ENCODE peak calls at places on chromosomes 2 and 18, in seven cellular contexts. N is lower lobe of right lung, M is PC-9, G is heart right ventricle, S is K562, C is IMR-90, Y is mammary epithelial cell. Q is an unnamed sample. For H3K9me3 and H3K4me1, the result is how much of the 10 kb centered on the place peaks cover.

GRCh38 chr2:70822843-70823629 is 2.6 kb upstream of the CLEC4F start:
- DNase-seq in S (no peak), Y (no peak), N (no peak), C (no peak), G (no peak), M (no peak), Q (no peak)

GRCh38 chr2:85797263-85797660 is 43.5 kb downstream of the ATOH8 start:
- DNase-seq in C (no peak), M (no peak), N (no peak), S (no peak), Y (no peak), G (no peak), Q (no peak)

GRCh38 chr2:46273225-46273863 is 23.9 kb upstream of the EPAS1 start:
- DNase-seq in G (peak), M (no peak), C (no peak), N (no peak), S (no peak), Y (no peak), Q (no peak)

GRCh38 chr18:79947881-79948610 is 3.4 kb downstream of the SLC66A2 start:
- DNase-seq in Y (no peak), G (no peak), M (no peak), N (peak), S (no peak), C (no peak), Q (no peak)

GRCh38 chr2:179020156-179020750 is 29.7 kb downstream of the CCDC141 start:
- DNase-seq in M (no peak), S (no peak), C (no peak), Y (peak), G (no peak), N (no peak), Q (peak)

GRCh38 chr2:205025580-205026240 is 480.4 kb downstream of the PARD3B start:
- DNase-seq in S (no peak), Y (peak), N (no peak), C (peak), G (no peak), M (no peak), Q (no peak)

GRCh38 chr2:216536725-216537124 is 38.1 kb downstream of the RPL37A start:
- DNase-seq in S (no peak), M (no peak), G (peak), Y (no peak), C (peak), N (no peak), Q (no peak)

GRCh38 chr18:9918016-9918680 is 4.3 kb downstream of the VAPA start:
- DNase-seq in N (no peak), S (no peak), M (peak), G (no peak), C (peak), Y (peak), Q (no peak)

GRCh38 chr2:43219383-43220228 is 6.8 kb downstream of the ZFP36L2 start:
- DNase-seq in M (peak), S (peak), Y (peak), G (peak), C (peak), N (peak), Q (peak)

GRCh38 chr2:45885111-45885685 is 233.7 kb downstream of the PRKCE start:
- DNase-seq in C (no peak), M (no peak), N (no peak), Y (no peak), G (no peak), S (no peak), Q (no peak)

GRCh38 chr18:61569176-61569892 is 236.1 kb downstream of the CDH20 start:
- DNase-seq in Y (peak), N (no peak), M (peak), C (peak), G (peak), S (no peak), Q (no peak)

GRCh38 chr2:17901246-17901645 is 22.8 kb downstream of the KCNS3 start:
- DNase-seq in G (peak), M (no peak), S (no peak), N (no peak), Y (peak), C (no peak), Q (peak)

GRCh38 chr2:9110893-9111569 is 95.6 kb upstream of the ASAP2 start:
- DNase-seq in Y (no peak), G (no peak), S (peak), C (peak), M (peak), N (no peak), Q (no peak)

GRCh38 chr2:20072436-20073158 is 21.2 kb upstream of the LAPTM4A start:
- DNase-seq in N (no peak), M (no peak), Y (no peak), S (no peak), G (no peak), C (no peak), Q (no peak)

GRCh38 chr2:4901092-4901735 is 791.0 kb upstream of the SOX11 start:
- DNase-seq in Y (no peak), M (no peak), C (no peak), N (no peak), G (no peak), S (no peak), Q (no peak)

GRCh38 chr2:181300600-181301291 is 156.4 kb upstream of the ITGA4 start:
- DNase-seq in M (no peak), N (no peak), G (no peak), Y (no peak), S (no peak), C (no peak), Q (no peak)

GRCh38 chr18:61851940-61852451 is 40.8 kb downstream of the RNF152 start:
- DNase-seq in S (no peak), M (no peak), G (no peak), N (no peak), C (peak), Y (peak), Q (no peak)

GRCh38 chr18:79896746-79897145 is 54.7 kb downstream of the SLC66A2 start:
- DNase-seq in Y (no peak), S (no peak), G (no peak), M (no peak), C (peak), N (no peak), Q (no peak)

GRCh38 chr2:225019100-225019499 is 23.2 kb downstream of the DOCK10 start:
- DNase-seq in G (no peak), N (no peak), M (no peak), C (no peak), Y (no peak), S (no peak), Q (no peak)

GRCh38 chr2:216392945-216393840 is 19.1 kb upstream of the SMARCAL1 start:
- DNase-seq in G (no peak), M (no peak), N (no peak), Y (no peak), C (no peak), S (peak), Q (no peak)

GRCh38 chr2:143730950-143731254 is 601.7 kb downstream of the ARHGAP15 start:
- DNase-seq in G (no peak), N (no peak), Y (peak), M (no peak), C (no peak), S (no peak), Q (no peak)

GRCh38 chr2:143730155-143730949 is 601.1 kb downstream of the ARHGAP15 start:
- DNase-seq in C (peak), M (no peak), S (no peak), N (no peak), G (no peak), Y (peak), Q (no peak)

GRCh38 chr2:143725425-143725824 is 596.2 kb downstream of the ARHGAP15 start:
- DNase-seq in Y (no peak), G (no peak), S (no peak), C (no peak), N (no peak), M (no peak), Q (no peak)

GRCh38 chr2:143732076-143732475 is 602.9 kb downstream of the ARHGAP15 start:
- DNase-seq in N (no peak), G (no peak), M (no peak), C (peak), Y (peak), S (no peak), Q (no peak)

GRCh38 chr2:143728498-143728897 is 599.3 kb downstream of the ARHGAP15 start:
- DNase-seq in M (no peak), N (no peak), G (no peak), Y (peak), C (no peak), S (no peak), Q (no peak)
- H3K9me3 ChIP-seq in M (under half), N (under half), G (under half), Y (under half), C (under half), S (under half), Q (under half)

DNA sequence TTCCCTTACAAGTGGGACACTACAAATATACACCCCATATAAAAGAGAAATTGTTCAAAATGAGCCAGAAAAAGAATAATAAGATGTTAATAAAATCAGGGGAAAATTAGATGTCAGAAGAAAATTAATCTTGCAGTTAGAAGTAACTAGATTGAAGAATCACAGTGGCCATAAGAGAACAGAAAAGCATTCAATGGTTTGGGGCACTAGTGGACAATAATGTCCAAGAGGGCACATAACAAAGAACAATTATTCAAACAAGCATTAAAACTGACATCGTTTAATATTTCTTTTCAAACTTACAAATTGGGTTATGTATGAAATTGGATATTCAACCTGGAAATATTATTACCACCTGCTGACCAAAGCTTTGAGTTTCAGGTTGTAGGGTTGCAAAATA is 12.9 kb downstream of the TCF4 start:
- DNase-seq in C (no peak), G (no peak), N (no peak), M (no peak), Y (no peak), S (no peak), Q (no peak)
- H3K4me1 ChIP-seq in C (under half), G (half or more), N (under half), M (under half), Y (under half), S (under half), Q (under half)

GRCh38 chr2:123732563-123732962 is 292.5 kb upstream of the CNTNAP5 start:
- DNase-seq in M (peak), N (no peak), C (no peak), Y (no peak), G (no peak), S (no peak), Q (no peak)
- H3K9me3 ChIP-seq in M (under half), N (under half), C (under half), Y (under half), G (under half), S (under half), Q (under half)

DNA sequence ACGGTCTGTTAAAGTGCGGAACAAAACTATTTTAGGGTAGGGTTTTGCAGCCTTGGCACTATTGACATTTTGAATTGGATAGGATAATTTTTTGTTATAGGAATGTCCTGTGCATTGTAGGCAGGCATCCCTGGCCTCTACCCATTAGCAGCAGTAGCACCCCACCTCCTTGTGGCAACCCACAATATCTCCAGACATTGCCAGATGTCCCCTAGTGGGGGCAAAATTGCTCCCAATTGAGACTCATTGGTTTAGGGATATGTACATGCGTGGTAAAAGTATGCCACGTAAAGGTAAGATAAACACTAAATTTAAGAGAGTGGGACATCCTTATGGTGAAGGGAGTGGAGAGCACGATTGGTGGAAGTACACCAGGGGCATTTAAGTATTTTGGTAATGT is 4.6 kb downstream of the MIB1 start:
- DNase-seq in Y (no peak), C (no peak), N (no peak), S (no peak), G (no peak), M (no peak), Q (no peak)
- H3K4me1 ChIP-seq in Y (under half), C (under half), N (under half), S (under half), G (under half), M (under half), Q (under half)

GRCh38 chr18:78601349-78601748 is 378.3 kb upstream of the SALL3 start:
- DNase-seq in Y (no peak), N (no peak), M (no peak), S (no peak), C (no peak), G (no peak), Q (no peak)

GRCh38 chr18:78603584-78603983 is 376.0 kb upstream of the SALL3 start:
- DNase-seq in M (no peak), C (no peak), S (no peak), N (no peak), Y (no peak), G (no peak), Q (no peak)

GRCh38 chr18:78603102-78603501 is 376.5 kb upstream of the SALL3 start:
- DNase-seq in G (no peak), M (no peak), S (no peak), C (no peak), Y (no peak), N (no peak), Q (no peak)

GRCh38 chr18:78602430-78602829 is 377.2 kb upstream of the SALL3 start:
- DNase-seq in C (no peak), M (no peak), N (no peak), Y (no peak), S (no peak), G (no peak), Q (no peak)

DNA sequence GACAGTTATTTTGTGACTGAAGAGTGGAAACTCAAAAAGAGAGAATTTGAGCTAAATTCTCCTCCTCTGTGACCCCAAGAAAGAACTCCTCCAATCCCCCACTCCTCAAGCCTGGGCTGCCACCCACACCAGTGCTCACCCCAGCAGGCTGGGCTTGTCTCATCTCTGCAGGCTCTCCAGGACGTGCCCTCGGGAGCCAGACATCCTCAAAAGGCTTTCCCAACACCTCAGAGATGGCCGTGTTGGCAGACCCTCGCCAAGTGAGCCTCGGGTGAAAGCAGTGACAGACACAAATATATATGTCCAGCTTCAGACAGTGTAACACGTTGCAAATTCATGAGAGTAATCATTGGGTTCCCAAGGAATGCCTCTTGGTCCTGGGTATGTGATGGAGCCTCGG is 377.7 kb upstream of the SALL3 start:
- DNase-seq in M (no peak), N (no peak), Y (no peak), C (no peak), G (no peak), S (no peak), Q (no peak)
- H3K9me3 ChIP-seq in M (under half), N (under half), Y (under half), C (half or more), G (under half), S (under half), Q (under half)

GRCh38 chr2:37316181-37316580 is 8.5 kb downstream of the PRKD3 start:
- DNase-seq in C (no peak), S (no peak), M (no peak), N (no peak), Y (no peak), G (no peak), Q (no peak)

GRCh38 chr2:37321029-37321682 is 3.5 kb downstream of the PRKD3 start:
- DNase-seq in Y (no peak), M (no peak), S (no peak), N (no peak), C (no peak), G (no peak), Q (no peak)

GRCh38 chr2:37319754-37320609 is 4.7 kb downstream of the PRKD3 start:
- DNase-seq in N (no peak), Y (no peak), S (no peak), C (no peak), G (no peak), M (no peak), Q (no peak)

GRCh38 chr2:37317746-37318145 is 6.9 kb downstream of the PRKD3 start:
- DNase-seq in M (no peak), S (no peak), N (no peak), C (no peak), Y (peak), G (no peak), Q (no peak)

GRCh38 chr2:37318401-37318800 is 6.2 kb downstream of the PRKD3 start:
- DNase-seq in G (no peak), Y (no peak), S (no peak), M (no peak), N (no peak), C (peak), Q (no peak)
- H3K4me1 ChIP-seq in G (half or more), Y (under half), S (under half), M (under half), N (half or more), C (under half), Q (under half)

DNA sequence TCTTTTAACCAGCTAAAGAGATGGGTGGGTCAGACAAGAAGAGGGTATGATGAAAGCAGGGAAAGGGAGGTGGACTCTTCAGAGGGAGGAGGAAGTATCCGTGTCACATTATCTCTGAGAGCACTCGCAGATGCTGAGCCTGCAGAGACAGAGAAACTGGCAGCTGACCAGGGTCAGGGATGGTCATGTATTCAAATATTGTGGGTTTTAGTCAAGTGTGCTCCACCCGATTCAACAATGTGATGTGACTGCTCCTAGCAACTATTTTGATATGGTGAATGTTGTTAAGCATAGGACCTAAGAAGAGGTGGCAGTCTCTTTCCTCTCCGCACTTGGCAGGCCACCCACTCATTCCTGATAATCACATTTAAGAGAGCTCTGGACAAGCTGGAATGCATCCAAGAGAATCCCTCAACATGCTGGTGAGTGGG is 1.3 kb upstream of the CLIP4 start:
- DNase-seq in Y (peak), N (peak), M (peak), C (peak), G (peak), S (no peak), Q (no peak)
- H3K9me3 ChIP-seq in Y (under half), N (under half), M (under half), C (under half), G (under half), S (under half), Q (under half)

GRCh38 chr18:23459530-23459921 is 6.4 kb downstream of the RIOK3 start:
- DNase-seq in C (no peak), N (no peak), M (no peak), S (no peak), G (no peak), Y (no peak), Q (no peak)
- H3K4me1 ChIP-seq in C (under half), N (half or more), M (under half), S (under half), G (half or more), Y (under half), Q (under half)

DNA sequence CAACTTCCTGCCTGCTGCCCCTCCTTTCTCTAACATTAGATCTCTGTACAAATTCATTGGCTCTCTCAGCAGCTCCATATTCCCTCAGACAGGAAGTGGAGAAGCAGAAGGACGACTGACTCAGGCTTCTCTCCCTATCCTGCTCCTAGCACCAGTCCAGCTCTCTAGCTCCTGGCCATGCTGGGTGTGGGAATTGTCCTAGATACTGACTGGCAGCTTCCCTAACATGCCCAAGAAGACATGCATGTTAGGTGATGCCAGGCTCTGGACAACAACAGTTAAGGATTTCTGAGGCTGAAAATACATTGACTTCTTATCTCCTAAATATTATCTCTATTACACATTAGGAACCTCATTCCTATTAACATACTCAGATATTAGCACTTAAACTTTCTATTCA is 292.9 kb downstream of the IKZF2 start:
- DNase-seq in C (no peak), S (no peak), Y (peak), N (no peak), G (no peak), M (no peak), Q (no peak)
- H3K9me3 ChIP-seq in C (under half), S (under half), Y (under half), N (under half), G (under half), M (under half), Q (under half)

DNA sequence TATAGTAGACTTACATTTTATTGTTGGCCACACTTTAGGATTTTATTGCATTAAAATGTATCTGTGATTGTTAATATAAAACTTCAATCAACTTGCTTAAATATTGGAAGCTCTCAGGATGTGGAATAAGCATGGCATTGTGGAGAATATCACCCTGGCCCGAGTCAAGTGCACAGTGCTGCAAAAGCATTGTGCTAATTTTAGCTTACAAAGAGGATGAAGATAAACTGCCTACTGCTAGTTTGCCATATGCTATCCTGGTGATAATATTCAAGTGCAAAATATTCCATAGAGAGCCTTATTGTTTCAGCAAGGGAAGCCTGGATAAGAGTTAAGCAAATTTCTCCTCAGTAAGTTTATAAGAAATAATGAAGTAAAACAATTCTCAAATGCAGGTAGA is 54.5 kb downstream of the MEIS1 start:
- DNase-seq in C (no peak), N (no peak), Y (no peak), M (no peak), G (no peak), S (no peak), Q (no peak)
- H3K4me1 ChIP-seq in C (under half), N (under half), Y (under half), M (under half), G (half or more), S (under half), Q (under half)